ENCODE peak calls at places on chromosomes 16 and 17, in five cellular contexts. K, O, Y, I and Z are unnamed samples.

GRCh38 chr17:9279911-9280310 is 258.6 kb downstream of the NTN1 start:
- DNase-seq in K (no peak), O (no peak), Y (no peak), I (no peak), Z (peak; percentile 25)

GRCh38 chr17:50289268-50289667 is 15.0 kb downstream of the TMEM92 start:
- DNase-seq in K (no peak), O (no peak), Y (no peak), I (no peak), Z (no peak)

GRCh38 chr17:30104575-30105339 is 11.9 kb upstream of the NSRP1 start:
- DNase-seq in K (peak; percentile 79), O (peak; percentile 82), Y (peak; percentile 94), I (peak; percentile 85), Z (no peak)

GRCh38 chr16:57208926-57209325 is 22.8 kb downstream of the RSPRY1 start:
- DNase-seq in K (no peak), O (no peak), Y (no peak), I (no peak), Z (no peak)

GRCh38 chr17:8994319-8994718 is 27.0 kb upstream of the NTN1 start:
- DNase-seq in K (peak; percentile 61), O (peak; percentile 68), Y (peak; percentile 11), I (peak; percentile 47), Z (no peak)

GRCh38 chr16:48963901-48964615 is 317.6 kb downstream of the CBLN1 start:
- DNase-seq in K (no peak), O (no peak), Y (no peak), I (no peak), Z (no peak)

GRCh38 chr17:64331366-64331765 is 59.3 kb downstream of the PECAM1 start:
- DNase-seq in K (no peak), O (no peak), Y (peak; percentile 77), I (no peak), Z (no peak)

GRCh38 chr17:69523252-69523861 is 108.9 kb downstream of the MAP2K6 start:
- DNase-seq in K (peak; percentile 50), O (no peak), Y (no peak), I (peak; percentile 76), Z (no peak)

GRCh38 chr17:2830678-2831077 is 34.4 kb downstream of the RAP1GAP2 start:
- DNase-seq in K (no peak), O (no peak), Y (no peak), I (no peak), Z (no peak)

GRCh38 chr16:88045820-88046303 is 94.6 kb downstream of the BANP start:
- DNase-seq in K (no peak), O (peak; percentile 41), Y (no peak), I (no peak), Z (no peak)

GRCh38 chr17:39270923-39271322 is 45.2 kb upstream of the STAC2 start:
- DNase-seq in K (no peak), O (no peak), Y (no peak), I (peak; percentile 39), Z (no peak)

GRCh38 chr16:18013863-18014262 is 322.7 kb downstream of the NPIPA8 start:
- DNase-seq in K (peak; percentile 20), O (no peak), Y (no peak), I (no peak), Z (no peak)

GRCh38 chr17:29778936-29779811 is 150.9 kb downstream of the SSH2 start:
- DNase-seq in K (peak; percentile 75), O (peak; percentile 68), Y (peak; percentile 25), I (peak; percentile 81), Z (no peak)

GRCh38 chr17:5706835-5707234 is 122.5 kb upstream of the NLRP1 start:
- DNase-seq in K (peak; percentile 56), O (peak; percentile 45), Y (no peak), I (peak; percentile 68), Z (no peak)

GRCh38 chr17:17493249-17493985 is 2.8 kb downstream of the RASD1 start:
- DNase-seq in K (no peak), O (peak; percentile 67), Y (no peak), I (no peak), Z (no peak)

GRCh38 chr17:17492562-17492961 is 3.6 kb downstream of the RASD1 start:
- DNase-seq in K (no peak), O (no peak), Y (no peak), I (no peak), Z (no peak)

GRCh38 chr17:17491546-17491988 is 4.6 kb downstream of the RASD1 start:
- DNase-seq in K (no peak), O (no peak), Y (no peak), I (no peak), Z (no peak)

GRCh38 chr17:17492085-17492484 is 4.1 kb downstream of the RASD1 start:
- DNase-seq in K (no peak), O (no peak), Y (no peak), I (no peak), Z (no peak)

DNA sequence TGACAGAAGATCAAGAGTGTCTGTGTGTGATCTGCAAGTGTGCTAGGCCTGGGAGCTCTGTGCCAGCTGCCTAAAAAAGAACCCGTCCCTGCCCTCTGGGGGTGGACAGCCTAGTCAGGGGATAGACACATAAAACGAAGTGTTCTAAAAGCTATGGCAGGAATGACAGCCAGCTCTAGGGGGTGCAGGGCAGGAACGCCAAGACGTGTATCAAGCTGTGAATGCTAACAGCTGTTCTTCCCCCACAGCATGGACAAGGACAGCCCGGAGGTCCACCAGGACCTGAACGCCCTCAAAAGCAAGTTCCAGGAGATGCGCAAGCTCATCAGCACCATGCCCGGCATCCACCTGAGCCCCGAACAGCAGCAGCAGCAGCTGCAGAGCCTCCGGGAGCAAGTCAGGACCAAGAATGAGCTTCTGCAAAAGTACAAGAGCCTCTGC is 5.1 kb downstream of the RASD1 start:
- DNase-seq in K (no peak), O (no peak), Y (no peak), I (no peak), Z (no peak)
- H3K27ac ChIP-seq in K (no peak overlapping the region), O (peak overlapping the region; percentile 92), Y (no peak overlapping the region), I (no peak overlapping the region), Z (no peak overlapping the region)

DNA sequence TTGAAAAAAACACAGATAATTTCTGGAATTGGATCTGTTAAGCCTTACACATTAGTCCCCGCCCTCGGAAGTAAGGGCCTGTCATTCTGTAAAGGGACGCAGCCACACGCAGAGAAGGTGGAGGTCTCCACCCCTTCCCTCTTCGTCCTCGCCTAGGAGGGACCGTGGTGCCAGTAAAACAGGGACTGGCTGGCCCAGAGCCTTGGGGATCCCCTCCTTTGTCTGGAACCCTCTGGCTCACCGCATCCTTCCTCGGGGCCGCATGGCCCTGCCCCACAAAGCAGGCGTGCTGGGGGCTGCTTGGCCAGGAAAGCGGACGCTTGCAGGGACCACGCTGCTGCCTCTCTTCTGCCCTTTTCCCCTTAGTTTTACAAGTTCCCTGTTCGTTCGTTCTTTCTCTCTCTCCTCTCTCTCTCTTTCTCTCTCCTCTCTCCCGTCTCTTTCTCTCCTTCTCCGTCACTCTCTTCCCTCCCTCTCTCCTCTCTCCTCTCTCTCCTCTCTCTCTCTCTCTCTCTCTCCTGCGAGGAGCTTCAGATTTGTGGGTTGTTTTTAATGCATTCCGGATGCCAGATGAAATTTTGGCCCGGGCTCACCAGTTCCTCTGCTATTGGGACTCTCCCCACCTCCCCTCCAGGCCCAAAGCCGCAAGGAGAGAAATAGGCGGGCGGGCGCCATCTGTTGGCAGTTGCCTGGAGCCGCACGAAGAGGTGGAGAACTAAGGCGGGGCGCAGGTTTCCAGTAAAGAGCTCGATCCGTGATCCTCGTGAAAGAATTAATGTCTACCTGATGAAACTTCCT is 35.1 kb upstream of the CDRT4 start:
- DNase-seq in K (peak; percentile 89), O (peak; percentile 80), Y (peak; percentile 11), I (peak; percentile 58), Z (no peak)
- TF ChIP-seq POLR2AphosphoS5 in K (no peak), O (no peak), Y (no peak), I (peak; percentile 17), Z (peak; percentile 57)

DNA sequence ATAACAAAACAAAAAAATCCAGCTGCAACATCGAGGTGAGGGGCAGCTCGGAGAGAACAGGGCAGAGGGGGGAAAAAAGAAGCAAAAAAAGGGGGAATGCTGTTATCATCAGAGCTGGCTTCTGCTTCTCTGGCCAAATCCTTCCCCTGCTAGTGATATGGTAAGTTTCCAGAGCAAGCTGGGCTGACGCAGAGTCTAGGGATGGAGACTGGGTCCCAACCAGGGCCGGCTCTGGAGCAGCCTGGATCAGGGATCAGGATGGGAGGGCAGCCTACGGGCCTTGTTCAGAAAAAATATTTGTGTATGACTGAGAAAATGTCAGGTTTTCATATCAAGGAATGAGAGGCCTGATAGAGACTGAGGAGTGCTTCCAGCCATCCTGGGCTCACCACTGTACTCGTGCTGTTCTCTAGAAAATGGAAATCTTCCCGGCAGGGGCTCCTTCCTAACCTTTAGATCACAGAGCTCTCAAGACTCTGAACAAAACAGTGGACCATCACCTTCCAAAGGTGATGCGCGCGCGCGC is 726 bp upstream of the C1QTNF1 start:
- DNase-seq in K (no peak), O (no peak), Y (no peak), I (no peak), Z (no peak)
- H3K27ac ChIP-seq in K (no peak overlapping the region), O (peak overlapping the region; percentile 76), Y (no peak overlapping the region), I (no peak overlapping the region), Z (no peak overlapping the region)

GRCh38 chr17:32492648-32493289 is 6.0 kb downstream of the CDK5R1 start:
- DNase-seq in K (no peak), O (no peak), Y (no peak), I (no peak), Z (no peak)
- TF ChIP-seq POLR2AphosphoS5 in K (no peak), O (no peak), Y (no peak), I (no peak), Z (no peak)

GRCh38 chr16:67396159-67396774 is 3.0 kb upstream of the TPPP3 start:
- DNase-seq in K (peak; percentile 87), O (peak; percentile 84), Y (no peak), I (peak; percentile 37), Z (no peak)
- H3K27ac ChIP-seq in K (peak overlapping the region; percentile 51), O (peak overlapping the region; percentile 33), Y (no peak overlapping the region), I (no peak overlapping the region), Z (peak overlapping the region; percentile 66)

DNA sequence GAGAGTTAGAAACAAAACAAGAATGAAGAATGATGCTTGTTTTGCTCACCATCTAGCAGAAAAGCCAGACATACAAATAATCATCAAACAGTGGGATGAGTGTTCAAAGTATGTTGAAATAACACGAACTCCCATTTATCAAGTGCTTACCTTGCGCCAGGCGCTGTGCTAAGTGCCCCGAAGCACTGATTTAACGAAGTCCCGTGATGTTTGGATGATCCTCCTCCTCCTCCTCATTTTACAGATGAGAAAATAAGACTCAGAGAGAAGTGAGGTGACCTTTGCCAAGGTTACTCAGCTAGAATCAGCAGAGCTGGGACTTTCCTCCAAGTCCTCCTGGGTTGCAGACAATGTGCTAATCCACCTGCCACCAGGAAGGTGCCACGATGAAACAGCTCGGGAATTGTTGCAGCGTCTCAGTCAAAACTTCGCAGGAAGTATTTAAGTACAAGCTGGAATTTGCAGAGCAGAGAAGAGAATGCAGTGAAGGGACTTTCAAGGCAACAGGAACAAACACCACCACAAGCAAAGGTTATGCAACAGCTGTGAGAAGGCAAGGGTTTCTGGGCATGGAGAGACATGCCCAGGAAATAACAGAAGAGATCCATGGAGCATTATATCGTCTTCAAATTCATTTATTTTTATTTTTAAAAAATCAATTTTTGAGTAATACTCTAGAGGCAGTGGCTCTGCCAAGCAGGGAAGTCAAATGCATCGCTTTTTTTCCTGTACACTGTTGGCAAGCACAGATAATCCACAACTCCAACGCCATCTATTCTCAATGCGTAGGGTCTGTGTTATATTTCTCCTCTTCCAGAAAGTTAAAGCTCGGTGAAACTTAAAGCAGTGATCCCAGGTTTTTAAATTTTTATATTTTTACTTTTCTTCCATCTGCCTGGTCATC is 11.1 kb downstream of the PRCD start:
- DNase-seq in K (no peak), O (no peak), Y (no peak), I (peak; percentile 25), Z (no peak)
- TF ChIP-seq POLR2AphosphoS5 in K (no peak), O (no peak), Y (no peak), I (no peak), Z (peak; percentile 62)

GRCh38 chr16:85638695-85639409 is 25.7 kb downstream of the GSE1 start:
- DNase-seq in K (no peak), O (peak; percentile 49), Y (no peak), I (no peak), Z (no peak)
- H3K27ac ChIP-seq in K (no peak overlapping the region), O (peak overlapping the region; percentile 31), Y (no peak overlapping the region), I (no peak overlapping the region), Z (no peak overlapping the region)